ENCODE peak calls at places on chromosomes 1 and 21, in four cellular contexts. One of them, this sample, is unnamed.

GRCh38 chr1:70467531-70467930 is 56.5 kb downstream of the CTH start:
- DNase-seq in heart left ventricle: no peak
- DNase-seq in right lobe of liver: no peak
- DNase-seq in ovary: no peak
- DNase-seq in this sample: no peak

GRCh38 chr21:31714741-31715365 is 17.1 kb downstream of the SCAF4 start:
- DNase-seq in heart left ventricle: no peak
- DNase-seq in right lobe of liver: no peak
- DNase-seq in ovary: no peak
- DNase-seq in this sample: no peak

GRCh38 chr1:227003163-227003562 is 63.1 kb downstream of the COQ8A start:
- DNase-seq in heart left ventricle: no peak
- DNase-seq in right lobe of liver: no peak
- DNase-seq in ovary: no peak
- DNase-seq in this sample: no peak

GRCh38 chr1:160400646-160401486 is 502 bp downstream of the VANGL2 start:
- DNase-seq in heart left ventricle: no peak
- DNase-seq in right lobe of liver: peak
- DNase-seq in ovary: peak
- DNase-seq in this sample: peak

GRCh38 chr1:208501542-208501941 is 257.4 kb upstream of the PLXNA2 start:
- DNase-seq in heart left ventricle: no peak
- DNase-seq in right lobe of liver: no peak
- DNase-seq in ovary: no peak
- DNase-seq in this sample: no peak

GRCh38 chr21:16954787-16955186 is 558.1 kb upstream of the CXADR start:
- DNase-seq in heart left ventricle: no peak
- DNase-seq in right lobe of liver: no peak
- DNase-seq in ovary: no peak
- DNase-seq in this sample: no peak

GRCh38 chr1:193736507-193736906 is 550.1 kb upstream of the B3GALT2 start:
- DNase-seq in heart left ventricle: no peak
- DNase-seq in right lobe of liver: no peak
- DNase-seq in ovary: no peak
- DNase-seq in this sample: no peak

GRCh38 chr21:45248893-45249381 is 38.8 kb downstream of the POFUT2 start:
- DNase-seq in heart left ventricle: no peak
- DNase-seq in right lobe of liver: no peak
- DNase-seq in ovary: no peak
- DNase-seq in this sample: no peak

GRCh38 chr1:30024411-30025195 is 698.8 kb downstream of the MATN1 start:
- DNase-seq in heart left ventricle: no peak
- DNase-seq in right lobe of liver: no peak
- DNase-seq in ovary: no peak
- DNase-seq in this sample: no peak

GRCh38 chr1:54883349-54884102 is 3.5 kb downstream of the DHCR24 start:
- DNase-seq in heart left ventricle: no peak
- DNase-seq in right lobe of liver: peak
- DNase-seq in ovary: no peak
- DNase-seq in this sample: no peak

GRCh38 chr1:227066999-227067398 is 126.9 kb downstream of the COQ8A start:
- DNase-seq in heart left ventricle: no peak
- DNase-seq in right lobe of liver: no peak
- DNase-seq in ovary: no peak
- DNase-seq in this sample: no peak

GRCh38 chr1:74395492-74395891 is 116.9 kb downstream of the LRRC53 start:
- DNase-seq in heart left ventricle: no peak
- DNase-seq in right lobe of liver: no peak
- DNase-seq in ovary: no peak
- DNase-seq in this sample: peak

GRCh38 chr1:172948457-172948856 is 102.3 kb downstream of the TNFSF18 start:
- DNase-seq in heart left ventricle: no peak
- DNase-seq in right lobe of liver: no peak
- DNase-seq in ovary: no peak
- DNase-seq in this sample: no peak

GRCh38 chr1:40592107-40592773 is 60.8 kb downstream of the ZNF684 start:
- DNase-seq in heart left ventricle: no peak
- DNase-seq in right lobe of liver: no peak
- DNase-seq in ovary: no peak
- DNase-seq in this sample: no peak

GRCh38 chr1:18962121-18962721 is 5.7 kb upstream of the IFFO2 start:
- DNase-seq in heart left ventricle: no peak
- DNase-seq in right lobe of liver: no peak
- DNase-seq in ovary: no peak
- DNase-seq in this sample: peak

GRCh38 chr1:117339866-117340357 is 27.3 kb upstream of the MAN1A2 start:
- DNase-seq in heart left ventricle: no peak
- DNase-seq in right lobe of liver: no peak
- DNase-seq in ovary: no peak
- DNase-seq in this sample: no peak

GRCh38 chr1:237794071-237794470 is 96.7 kb downstream of the ZP4 start:
- DNase-seq in heart left ventricle: no peak
- DNase-seq in right lobe of liver: no peak
- DNase-seq in ovary: no peak
- DNase-seq in this sample: no peak

GRCh38 chr1:151562661-151563060 is 22.6 kb downstream of the TUFT1 start:
- DNase-seq in heart left ventricle: no peak
- DNase-seq in right lobe of liver: no peak
- DNase-seq in ovary: no peak
- DNase-seq in this sample: no peak

GRCh38 chr1:66304128-66304527 is 229.8 kb upstream of the SGIP1 start:
- DNase-seq in heart left ventricle: no peak
- DNase-seq in right lobe of liver: no peak
- DNase-seq in ovary: no peak
- DNase-seq in this sample: no peak

GRCh38 chr1:66302184-66302742 is 231.7 kb upstream of the SGIP1 start:
- DNase-seq in heart left ventricle: no peak
- DNase-seq in right lobe of liver: no peak
- DNase-seq in ovary: no peak
- DNase-seq in this sample: no peak

GRCh38 chr1:66302810-66303209 is 231.1 kb upstream of the SGIP1 start:
- DNase-seq in heart left ventricle: no peak
- DNase-seq in right lobe of liver: no peak
- DNase-seq in ovary: no peak
- DNase-seq in this sample: no peak

GRCh38 chr1:66305927-66306326 is 228.0 kb upstream of the SGIP1 start:
- DNase-seq in heart left ventricle: no peak
- DNase-seq in right lobe of liver: no peak
- DNase-seq in ovary: no peak
- DNase-seq in this sample: no peak

GRCh38 chr1:66303646-66304045 is 230.3 kb upstream of the SGIP1 start:
- DNase-seq in heart left ventricle: no peak
- DNase-seq in right lobe of liver: no peak
- DNase-seq in ovary: no peak
- DNase-seq in this sample: no peak
- TF ChIP-seq CTCF in heart left ventricle: no peak
- TF ChIP-seq CTCF in right lobe of liver: no peak
- TF ChIP-seq CTCF in ovary: no peak
- TF ChIP-seq CTCF in this sample: no peak

GRCh38 chr1:26768755-26769154 is 19.0 kb upstream of the PIGV start:
- DNase-seq in heart left ventricle: no peak
- DNase-seq in right lobe of liver: no peak
- DNase-seq in ovary: no peak
- DNase-seq in this sample: no peak

GRCh38 chr1:26771643-26772321 is 16.0 kb upstream of the PIGV start:
- DNase-seq in heart left ventricle: no peak
- DNase-seq in right lobe of liver: no peak
- DNase-seq in ovary: peak
- DNase-seq in this sample: peak

GRCh38 chr1:26771285-26771642 is 16.5 kb upstream of the PIGV start:
- DNase-seq in heart left ventricle: no peak
- DNase-seq in right lobe of liver: no peak
- DNase-seq in ovary: no peak
- DNase-seq in this sample: no peak

GRCh38 chr1:26772687-26773086 is 15.1 kb upstream of the PIGV start:
- DNase-seq in heart left ventricle: no peak
- DNase-seq in right lobe of liver: no peak
- DNase-seq in ovary: no peak
- DNase-seq in this sample: no peak

DNA sequence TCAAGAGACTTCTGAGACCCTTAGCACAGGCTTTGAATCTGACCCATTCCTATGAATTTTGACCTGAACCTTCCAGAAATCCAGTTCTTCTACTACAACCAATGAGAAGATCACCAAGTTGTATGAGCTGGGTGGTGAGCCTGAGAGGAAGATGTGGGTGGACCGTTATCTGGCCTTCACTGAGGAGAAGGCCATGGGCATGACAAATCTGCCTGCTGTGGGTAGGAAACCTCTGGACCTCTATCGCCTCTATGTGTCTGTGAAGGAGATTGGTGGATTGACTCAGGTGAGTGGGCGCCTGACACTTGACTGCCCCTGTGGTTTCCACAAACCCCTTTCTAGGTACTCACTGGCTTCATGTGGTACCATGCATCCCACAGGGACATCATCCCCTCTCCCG is 20.0 kb upstream of the PIGV start:
- DNase-seq in heart left ventricle: no peak
- DNase-seq in right lobe of liver: no peak
- DNase-seq in ovary: no peak
- DNase-seq in this sample: no peak
- TF ChIP-seq CTCF in heart left ventricle: no peak
- TF ChIP-seq CTCF in right lobe of liver: no peak
- TF ChIP-seq CTCF in ovary: no peak
- TF ChIP-seq CTCF in this sample: no peak

GRCh38 chr21:42010507-42011493 is 640 bp upstream of the ZBTB21 start:
- DNase-seq in heart left ventricle: peak
- DNase-seq in right lobe of liver: peak
- DNase-seq in ovary: peak
- DNase-seq in this sample: peak
- TF ChIP-seq CTCF in heart left ventricle: peak
- TF ChIP-seq CTCF in right lobe of liver: no peak
- TF ChIP-seq CTCF in ovary: peak
- TF ChIP-seq CTCF in this sample: peak

GRCh38 chr1:2828586-2829250 is 27.2 kb upstream of the TTC34 start:
- DNase-seq in heart left ventricle: no peak
- DNase-seq in right lobe of liver: no peak
- DNase-seq in ovary: no peak
- DNase-seq in this sample: peak
- TF ChIP-seq CTCF in heart left ventricle: no peak
- TF ChIP-seq CTCF in right lobe of liver: no peak
- TF ChIP-seq CTCF in ovary: no peak
- TF ChIP-seq CTCF in this sample: no peak

This sample was measured in kidney.